ENCODE peak calls at places on chromosomes 6 and 20, in seven cellular contexts. K is hepatic stellate cell; R is DMS153; D is endothelial cell of umbilical vein; O is activated T-helper 9 cell treated with anti-CD3 and anti-CD28 coated beads, Interleukin-2, amount 50 U/mL, for 16 hours; Z is islet precursor cell; E is IMR-90. Q is an unnamed sample.

GRCh38 chr6:27892596-27893058 is 19.6 kb downstream of the OR2B2 start:
- DNase-seq in K (no peak), R (no peak), D (no peak), O (no peak), Z (no peak), E (peak; percentile 27), Q (no peak)

GRCh38 chr6:158068893-158069799 is 87.5 kb downstream of the SYNJ2 start:
- DNase-seq in K (peak; percentile 80), R (peak; percentile 68), D (peak; percentile 84), O (no peak), Z (no peak), E (peak; percentile 58), Q (no peak)

GRCh38 chr6:79543411-79543810 is 6.2 kb upstream of the LCA5 start:
- DNase-seq in K (no peak), R (no peak), D (no peak), O (no peak), Z (no peak), E (no peak), Q (no peak)

GRCh38 chr20:1933465-1933870 is 38.3 kb downstream of the SIRPA start:
- DNase-seq in K (peak; percentile 73), R (no peak), D (no peak), O (no peak), Z (no peak), E (peak; percentile 36), Q (peak; percentile 51)

GRCh38 chr6:109465772-109466171 is 10.2 kb upstream of the MICAL1 start:
- DNase-seq in K (no peak), R (peak; percentile 92), D (no peak), O (no peak), Z (peak; percentile 27), E (no peak), Q (no peak)

GRCh38 chr6:72533601-72534000 is 88.3 kb upstream of the KCNQ5 start:
- DNase-seq in K (peak; percentile 11), R (no peak), D (no peak), O (no peak), Z (no peak), E (peak; percentile 38), Q (no peak)

GRCh38 chr20:5608448-5609161 is 141.6 kb upstream of the SHLD1 start:
- DNase-seq in K (no peak), R (no peak), D (peak; percentile 48), O (no peak), Z (no peak), E (peak; percentile 62), Q (peak; percentile 59)

GRCh38 chr6:159966981-159967380 is 1.9 kb upstream of the IGF2R start:
- DNase-seq in K (no peak), R (no peak), D (no peak), O (no peak), Z (no peak), E (peak; percentile 48), Q (no peak)

GRCh38 chr20:63782521-63782971 is 43.0 kb downstream of the SLC2A4RG start:
- DNase-seq in K (no peak), R (no peak), D (no peak), O (no peak), Z (no peak), E (no peak), Q (no peak)

GRCh38 chr20:40991181-40991889 is 37.3 kb upstream of the TOP1 start:
- DNase-seq in K (no peak), R (no peak), D (peak; percentile 74), O (no peak), Z (no peak), E (no peak), Q (no peak)

Q was measured in fibroblast of villous mesenchyme.